ENCODE peak calls at places on chromosomes 2 and 18, in five cellular contexts. X, G, Q, F and O are unnamed samples.

GRCh38 chr2:86022661-86023365 is 82.9 kb downstream of the POLR1A start:
- DNase-seq in X (no peak), G (no peak), Q (no peak), F (no peak), O (no peak)

GRCh38 chr2:233422050-233422639 is 67.9 kb downstream of the DGKD start:
- DNase-seq in X (no peak), G (no peak), Q (no peak), F (no peak), O (no peak)

GRCh38 chr2:170856066-170856465 is 39.4 kb downstream of the GAD1 start:
- DNase-seq in X (no peak), G (no peak), Q (no peak), F (no peak), O (no peak)

GRCh38 chr2:2871480-2872308 is 505.9 kb downstream of the EIPR1 start:
- DNase-seq in X (no peak), G (no peak), Q (no peak), F (no peak), O (no peak)

GRCh38 chr18:2980607-2980923 is 32.4 kb downstream of the LPIN2 start:
- DNase-seq in X (no peak), G (no peak), Q (no peak), F (no peak), O (no peak)

GRCh38 chr2:9770308-9771100 is 72.8 kb upstream of the TAF1B start:
- DNase-seq in X (peak; percentile 73), G (peak; percentile 58), Q (peak; percentile 66), F (peak; percentile 42), O (peak; percentile 70)

GRCh38 chr18:5542393-5543035 is 1.3 kb downstream of the EPB41L3 start:
- DNase-seq in X (peak; percentile 50), G (no peak), Q (no peak), F (no peak), O (peak; percentile 45)

GRCh38 chr2:219472629-219473187 is 26.0 kb upstream of the GMPPA start:
- DNase-seq in X (no peak), G (no peak), Q (no peak), F (no peak), O (no peak)

GRCh38 chr2:159902722-159903121 is 104.7 kb upstream of the CD302 start:
- DNase-seq in X (no peak), G (no peak), Q (no peak), F (no peak), O (no peak)

GRCh38 chr18:70420151-70420898 is 131.5 kb downstream of the SOCS6 start:
- DNase-seq in X (no peak), G (peak; percentile 91), Q (no peak), F (no peak), O (peak; percentile 59)

GRCh38 chr2:47724221-47724981 is 58.5 kb upstream of the MSH6 start:
- DNase-seq in X (no peak), G (no peak), Q (no peak), F (no peak), O (no peak)

GRCh38 chr18:76494181-76494540 is 881 bp downstream of the ZNF516 start:
- DNase-seq in X (peak; percentile 66), G (peak; percentile 41), Q (peak; percentile 63), F (no peak), O (peak; percentile 41)

GRCh38 chr2:74850816-74851566 is 17.1 kb downstream of the HK2 start:
- DNase-seq in X (no peak), G (peak; percentile 62), Q (no peak), F (no peak), O (no peak)

GRCh38 chr18:62339106-62339988 is 14.2 kb downstream of the TNFRSF11A start:
- DNase-seq in X (no peak), G (no peak), Q (no peak), F (peak; percentile 39), O (peak; percentile 74)

GRCh38 chr2:172430671-172431070 is 3.3 kb downstream of the ITGA6 start:
- DNase-seq in X (no peak), G (no peak), Q (no peak), F (peak; percentile 78), O (no peak)

GRCh38 chr2:186347472-186347871 is 138.6 kb upstream of the ZC3H15 start:
- DNase-seq in X (no peak), G (no peak), Q (no peak), F (no peak), O (peak; percentile 31)

GRCh38 chr18:79869591-79870368 is 72.0 kb downstream of the KCNG2 start:
- DNase-seq in X (no peak), G (no peak), Q (no peak), F (no peak), O (no peak)

GRCh38 chr18:71443726-71444480 is 1100.2 kb downstream of the CBLN2 start:
- DNase-seq in X (no peak), G (no peak), Q (no peak), F (no peak), O (peak; percentile 94)

GRCh38 chr2:173962036-173962435 is 3.1 kb downstream of the SP3 start:
- DNase-seq in X (no peak), G (no peak), Q (no peak), F (no peak), O (no peak)

GRCh38 chr2:112614201-112614840 is 29.9 kb downstream of the CHCHD5 start:
- DNase-seq in X (no peak), G (no peak), Q (no peak), F (no peak), O (no peak)

GRCh38 chr2:149166958-149167810 is 128.7 kb downstream of the LYPD6B start:
- DNase-seq in X (no peak), G (no peak), Q (no peak), F (peak; percentile 10), O (no peak)

GRCh38 chr18:52313213-52313612 is 26.8 kb upstream of the DCC start:
- DNase-seq in X (no peak), G (peak; percentile 22), Q (no peak), F (no peak), O (peak; percentile 27)

DNA sequence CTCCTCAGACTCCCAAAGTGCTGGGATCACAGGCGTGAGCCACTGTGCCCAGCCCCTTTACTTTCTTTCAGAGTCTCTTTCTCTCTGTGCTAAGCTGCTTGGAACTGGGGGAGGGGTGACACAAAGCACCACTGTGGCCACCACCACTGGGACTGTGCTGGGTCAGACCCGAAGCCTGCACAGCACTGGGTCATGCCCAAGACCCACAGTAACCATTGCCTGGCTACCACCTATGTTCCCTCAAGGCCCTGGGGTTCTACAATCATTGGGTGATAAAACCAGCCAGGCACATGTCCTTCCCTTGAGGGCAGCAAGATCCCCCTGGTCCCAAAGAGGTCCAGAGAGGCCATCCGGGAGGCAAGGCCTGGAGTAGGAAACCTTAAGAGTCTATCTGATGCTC is 9.1 kb upstream of the CAB39 start:
- DNase-seq in X (no peak), G (no peak), Q (no peak), F (no peak), O (no peak)
- TF ChIP-seq CTCF in X (no peak), G (no peak), Q (no peak), F (no peak), O (no peak)

GRCh38 chr2:143282684-143283083 is 153.5 kb downstream of the ARHGAP15 start:
- DNase-seq in X (no peak), G (no peak), Q (no peak), F (no peak), O (no peak)
- TF ChIP-seq CTCF in X (peak; percentile 26), G (peak; percentile 16), Q (no peak), F (peak; percentile 55), O (peak; percentile 34)

GRCh38 chr2:225512469-225512868 is 113.0 kb downstream of the NYAP2 start:
- DNase-seq in X (no peak), G (no peak), Q (no peak), F (no peak), O (no peak)
- TF ChIP-seq CTCF in X (no peak), G (no peak), Q (no peak), F (no peak), O (no peak)

DNA sequence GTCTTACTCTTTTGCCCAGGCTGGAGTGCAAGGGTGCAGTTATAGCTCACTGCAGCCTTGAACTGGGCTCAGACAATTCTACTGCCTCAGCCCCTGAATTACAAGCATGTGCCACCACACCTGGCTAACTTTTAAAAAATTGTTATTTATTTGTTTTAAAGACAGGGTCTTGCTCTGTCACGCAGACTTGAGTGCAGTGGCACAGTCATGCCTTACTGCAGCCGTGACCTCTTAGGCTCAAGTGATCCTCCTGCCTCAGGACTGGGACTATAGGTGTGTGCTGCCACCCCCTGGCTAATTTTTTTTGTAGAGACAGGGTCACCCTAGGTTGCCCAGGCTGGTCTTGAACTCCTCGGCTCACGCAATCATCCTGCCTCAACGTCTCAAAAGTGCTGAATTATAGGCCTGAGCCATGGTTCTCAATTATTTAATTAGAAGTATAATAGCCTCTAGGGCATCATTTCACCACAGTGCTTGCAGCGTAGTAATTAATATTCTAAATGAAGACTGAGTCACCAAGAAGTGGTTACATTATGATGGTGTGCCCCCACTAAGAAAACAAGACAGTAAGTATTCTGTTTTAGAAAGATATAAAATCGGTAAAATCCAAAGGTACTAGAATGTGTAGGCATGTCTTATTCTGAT is 69.6 kb downstream of the EML4 start:
- DNase-seq in X (peak; percentile 65), G (no peak), Q (peak; percentile 27), F (peak; percentile 6), O (no peak)
- TF ChIP-seq CTCF in X (peak; percentile 20), G (peak; percentile 22), Q (peak; percentile 56), F (peak; percentile 32), O (no peak)

DNA sequence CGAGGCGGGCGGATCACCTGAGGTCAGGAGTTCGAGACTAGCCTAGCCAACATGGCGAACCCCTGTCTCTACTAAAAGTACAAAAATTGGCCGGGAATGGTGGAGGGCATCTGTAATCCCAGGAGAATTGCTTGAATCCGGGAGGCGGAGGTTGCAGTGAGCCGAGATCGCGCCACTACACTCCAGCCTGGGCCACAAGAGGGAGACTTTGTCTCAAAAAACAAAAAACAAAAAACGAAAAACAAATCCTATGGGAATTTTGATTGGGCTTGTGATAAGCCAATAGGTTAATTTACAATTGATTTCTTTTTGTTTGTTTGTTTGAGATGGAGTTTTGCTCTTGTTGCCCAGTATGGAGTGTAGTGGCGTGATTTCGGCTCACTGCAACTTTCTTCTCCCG is 24.2 kb upstream of the TOGARAM2 start:
- DNase-seq in X (no peak), G (no peak), Q (no peak), F (peak; percentile 44), O (no peak)
- TF ChIP-seq CTCF in X (peak; percentile 35), G (peak; percentile 11), Q (no peak), F (peak; percentile 67), O (peak; percentile 48)